ENCODE peak calls at places on chromosomes 16 and 17, in five cellular contexts. T is lower leg skin, B is neural crest cell, E is tibial artery, Y is AG10803. P is an unnamed sample.

GRCh38 chr16:50267651-50268050 is 1.3 kb downstream of the ADCY7 start:
- DNase-seq in T (no peak), B (no peak), E (no peak), Y (no peak), P (no peak)

GRCh38 chr17:18315498-18316360 is 636 bp downstream of the SMCR8 start:
- DNase-seq in Y (no peak), T (no peak), E (no peak), B (no peak), P (no peak)

GRCh38 chr17:51362818-51363598 is 102.7 kb downstream of the UTP18 start:
- DNase-seq in T (no peak), Y (no peak), E (no peak), B (no peak), P (no peak)

GRCh38 chr16:66693088-66693487 is 3.5 kb downstream of the CMTM4 start:
- DNase-seq in T (no peak), E (no peak), B (no peak), Y (no peak), P (no peak)

GRCh38 chr16:71185366-71185765 is 45.2 kb downstream of the HYDIN start:
- DNase-seq in B (no peak), E (no peak), T (no peak), Y (no peak), P (no peak)

GRCh38 chr16:64077242-64077641 is 1044.6 kb downstream of the CDH11 start:
- DNase-seq in Y (no peak), T (no peak), E (no peak), B (no peak), P (no peak)

GRCh38 chr17:81278831-81279230 is 16.3 kb downstream of the SLC38A10 start:
- DNase-seq in T (no peak), Y (no peak), E (no peak), B (no peak), P (no peak)

GRCh38 chr17:29140631-29141483 is 39.3 kb downstream of the MYO18A start:
- DNase-seq in Y (no peak), T (no peak), B (peak; percentile 15), E (no peak), P (no peak)

GRCh38 chr17:50036455-50037320 is 19.2 kb upstream of the ITGA3 start:
- DNase-seq in B (no peak), Y (no peak), E (no peak), T (peak; percentile 80), P (no peak)

GRCh38 chr16:200388-200787 is 20.1 kb downstream of the HBQ1 start:
- DNase-seq in T (no peak), E (no peak), Y (peak; percentile 71), B (no peak), P (no peak)

GRCh38 chr16:58464047-58464915 is 35.7 kb upstream of the NDRG4 start:
- DNase-seq in Y (no peak), B (no peak), T (no peak), E (no peak), P (no peak)

GRCh38 chr16:566475-567361 is at the start of gene NHLRC4:
- DNase-seq in T (peak; percentile 93), B (peak; percentile 43), Y (peak; percentile 29), E (peak; percentile 61), P (no peak)

GRCh38 chr17:62676231-62676943 is 48.9 kb downstream of the MRC2 start:
- DNase-seq in B (no peak), Y (no peak), E (no peak), T (no peak), P (no peak)

GRCh38 chr17:16086957-16087356 is 87.3 kb downstream of the TTC19 start:
- DNase-seq in Y (no peak), E (no peak), B (no peak), T (no peak), P (no peak)

GRCh38 chr17:65027305-65027704 is 29.2 kb downstream of the GNA13 start:
- DNase-seq in Y (peak; percentile 48), B (peak; percentile 8), E (no peak), T (no peak), P (no peak)

GRCh38 chr17:40122944-40123810 is 1.4 kb downstream of the MSL1 start:
- DNase-seq in T (no peak), B (peak; percentile 53), E (no peak), Y (peak; percentile 34), P (peak; percentile 88)

GRCh38 chr17:40355804-40356758 is 8.5 kb downstream of the GJD3 start:
- DNase-seq in Y (no peak), T (no peak), B (no peak), E (no peak), P (no peak)

GRCh38 chr17:43830510-43831145 is 2.3 kb downstream of the MPP3 start:
- DNase-seq in T (no peak), E (no peak), B (no peak), Y (no peak), P (no peak)

GRCh38 chr17:4276514-4276913 is 12.7 kb upstream of the ANKFY1 start:
- DNase-seq in T (no peak), Y (peak; percentile 50), E (no peak), B (no peak), P (no peak)

GRCh38 chr17:80441133-80441578 is 26.2 kb downstream of the ENDOV start:
- DNase-seq in T (no peak), B (peak; percentile 88), Y (peak; percentile 11), E (no peak), P (peak; percentile 90)

GRCh38 chr16:74984194-74984669 is 691 bp downstream of the WDR59 start:
- DNase-seq in Y (peak; percentile 26), E (no peak), T (peak; percentile 9), B (no peak), P (no peak)

GRCh38 chr16:89921699-89922476 is 1.3 kb upstream of the TUBB3 start:
- DNase-seq in T (peak; percentile 93), B (peak; percentile 60), Y (peak; percentile 92), E (peak; percentile 78), P (peak; percentile 96)

GRCh38 chr17:27577884-27578717 is 52.9 kb upstream of the LGALS9 start:
- DNase-seq in B (no peak), Y (peak; percentile 78), E (no peak), T (no peak), P (no peak)

GRCh38 chr17:20266806-20267458 is 200.4 kb downstream of the LGALS9B start:
- DNase-seq in B (no peak), T (no peak), E (no peak), Y (peak; percentile 41), P (peak; percentile 51)

GRCh38 chr16:471353-472198 is 46.1 kb downstream of the RAB11FIP3 start:
- DNase-seq in Y (peak; percentile 85), T (no peak), B (peak; percentile 53), E (no peak), P (no peak)

GRCh38 chr17:38559025-38559879 is 46.5 kb downstream of the SRCIN1 start:
- DNase-seq in B (peak; percentile 56), T (peak; percentile 97), Y (peak; percentile 24), E (peak; percentile 73), P (no peak)

GRCh38 chr16:54630284-54630967 is 300.2 kb upstream of the IRX5 start:
- DNase-seq in Y (peak; percentile 36), T (no peak), B (no peak), E (no peak), P (no peak)

GRCh38 chr17:74214642-74215331 is 1.4 kb downstream of the TTYH2 start:
- DNase-seq in Y (no peak), B (no peak), T (no peak), E (no peak), P (no peak)

GRCh38 chr16:17177242-17177967 is 293.4 kb downstream of the XYLT1 start:
- DNase-seq in T (no peak), Y (peak; percentile 51), B (no peak), E (no peak), P (no peak)

DNA sequence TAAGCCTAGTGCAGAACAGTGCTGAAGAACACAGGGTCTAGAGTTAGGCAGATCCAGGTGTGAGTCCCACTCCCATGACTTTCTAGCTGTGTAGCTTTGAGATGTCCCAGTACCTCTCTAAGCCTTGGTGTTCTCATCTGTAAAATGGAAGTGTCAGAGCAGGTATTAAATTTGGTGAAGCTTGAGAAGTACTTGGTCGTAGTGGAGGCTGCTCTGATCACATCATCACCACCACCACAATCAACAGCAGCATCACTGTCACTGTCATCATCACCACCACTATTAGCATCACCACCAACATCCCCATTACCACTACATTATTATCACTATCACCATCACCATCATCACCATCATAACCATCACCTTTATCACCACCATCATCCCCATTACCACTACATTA is 132.1 kb downstream of the CMIP start:
- DNase-seq in T (no peak), E (no peak), Y (no peak), B (no peak), P (no peak)
- TF ChIP-seq CTCF in T (no peak), E (no peak), Y (no peak), B (no peak), P (no peak)

GRCh38 chr17:8187517-8188407 is 2.2 kb downstream of the BORCS6 start:
- DNase-seq in T (peak; percentile 98), Y (peak; percentile 100), E (peak; percentile 93), B (peak; percentile 93), P (peak; percentile 97)

GRCh38 chr17:8188408-8188839 is 1.6 kb downstream of the BORCS6 start:
- DNase-seq in T (peak; percentile 87), Y (no peak), E (no peak), B (no peak), P (no peak)

GRCh38 chr17:8189041-8189710 is 804 bp downstream of the BORCS6 start:
- DNase-seq in Y (peak; percentile 16), T (peak; percentile 92), E (no peak), B (no peak), P (no peak)

GRCh38 chr17:8190506-8190905 is 526 bp upstream of the BORCS6 start:
- DNase-seq in B (no peak), T (no peak), Y (no peak), E (no peak), P (no peak)

GRCh38 chr17:8189711-8190477 is at the start of gene BORCS6:
- DNase-seq in T (peak; percentile 99), Y (peak; percentile 99), B (peak; percentile 84), E (peak; percentile 99), P (peak; percentile 98)
- TF ChIP-seq CTCF in T (no peak), Y (no peak), B (no peak), E (no peak), P (no peak)

GRCh38 chr17:82883461-82884031 is 43.7 kb upstream of the ZNF750 start:
- DNase-seq in T (peak; percentile 84), B (no peak), E (no peak), Y (no peak), P (no peak)
- TF ChIP-seq CTCF in T (no peak), B (no peak), E (no peak), Y (no peak), P (no peak)

DNA sequence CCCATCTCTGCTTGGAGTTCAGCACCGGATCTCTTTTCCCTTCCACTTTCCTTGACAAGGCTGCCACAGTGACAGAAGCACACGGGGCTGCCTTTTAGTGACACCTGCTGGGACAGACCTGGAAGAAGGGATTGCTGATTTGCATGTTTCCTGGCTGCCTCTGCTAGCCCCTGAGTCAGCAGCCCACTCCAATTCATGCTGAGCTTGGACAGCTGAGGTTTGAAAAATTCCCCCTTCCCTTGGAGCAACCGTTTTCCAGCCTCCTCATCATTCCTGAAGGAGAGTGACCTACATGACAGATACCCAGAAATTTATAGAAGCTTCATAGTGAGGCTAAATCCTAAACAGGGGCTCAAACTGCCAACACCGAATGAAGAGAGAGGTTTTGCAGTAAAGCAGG is 18.8 kb upstream of the RBL2 start:
- DNase-seq in E (no peak), B (no peak), Y (no peak), T (no peak), P (no peak)
- TF ChIP-seq CTCF in E (no peak), B (no peak), Y (no peak), T (no peak), P (no peak)